ENCODE peak calls at places on chromosomes 5 and 9, in nine cellular contexts. L is KBM-7, E is uterus, O is MV-4-11, S is NCI-H82, M is right cardiac atrium, U is ELR, T is fibroblast of mammary gland, R is ecto neural progenitor cell. H is an unnamed sample.

GRCh38 chr5:135239461-135240282 is 159.4 kb downstream of the MACROH2A1 start:
- DNase-seq in L (no peak), E (peak), O (no peak), S (no peak), M (no peak), U (no peak), T (peak), R (peak), H (no peak)

GRCh38 chr5:68148096-68148495 is 67.5 kb upstream of the PIK3R1 start:
- DNase-seq in L (no peak), E (no peak), O (no peak), S (no peak), M (no peak), U (no peak), T (no peak), R (no peak), H (no peak)

GRCh38 chr5:151298063-151298462 is 5.5 kb downstream of the SLC36A3 start:
- DNase-seq in L (no peak), E (no peak), O (no peak), S (peak), M (no peak), U (peak), T (peak), R (no peak), H (no peak)

GRCh38 chr5:96927008-96927407 is 8.9 kb upstream of the LNPEP start:
- DNase-seq in L (no peak), E (no peak), O (no peak), S (no peak), M (no peak), U (no peak), T (peak), R (no peak), H (no peak)

GRCh38 chr5:89071941-89072331 is 189.0 kb upstream of the MEF2C start:
- DNase-seq in L (no peak), E (no peak), O (no peak), S (no peak), M (no peak), U (no peak), T (no peak), R (no peak), H (no peak)

GRCh38 chr5:122151640-122152039 is 22.3 kb downstream of the ZNF474 start:
- DNase-seq in L (no peak), E (no peak), O (no peak), S (no peak), M (no peak), U (peak), T (peak), R (no peak), H (no peak)

GRCh38 chr5:98905857-98906688 is 22.7 kb downstream of the CHD1 start:
- DNase-seq in L (peak), E (no peak), O (peak), S (peak), M (no peak), U (peak), T (peak), R (no peak), H (no peak)

GRCh38 chr5:114120166-114120565 is 241.7 kb upstream of the KCNN2 start:
- DNase-seq in L (no peak), E (no peak), O (no peak), S (peak), M (no peak), U (no peak), T (no peak), R (no peak), H (no peak)

GRCh38 chr5:100777680-100778281 is 125.3 kb downstream of the ST8SIA4 start:
- DNase-seq in L (peak), E (no peak), O (peak), S (no peak), M (no peak), U (peak), T (peak), R (no peak), H (no peak)

GRCh38 chr5:59143926-59144333 is 561.1 kb downstream of the RAB3C start:
- DNase-seq in L (no peak), E (no peak), O (no peak), S (peak), M (no peak), U (no peak), T (peak), R (no peak), H (no peak)

GRCh38 chr5:169435506-169436230 is 134.7 kb upstream of the SLIT3 start:
- DNase-seq in L (no peak), E (no peak), O (no peak), S (no peak), M (no peak), U (no peak), T (peak), R (no peak), H (no peak)

GRCh38 chr5:82165740-82166530 is 112.2 kb downstream of the RPS23 start:
- DNase-seq in L (peak), E (peak), O (peak), S (peak), M (peak), U (peak), T (peak), R (no peak), H (no peak)

GRCh38 chr5:37310360-37310759 is 60.5 kb downstream of the NUP155 start:
- DNase-seq in L (no peak), E (no peak), O (no peak), S (no peak), M (no peak), U (no peak), T (no peak), R (no peak), H (no peak)

GRCh38 chr5:81632679-81633078 is 118.2 kb downstream of the SSBP2 start:
- DNase-seq in L (no peak), E (no peak), O (no peak), S (no peak), M (no peak), U (no peak), T (no peak), R (no peak), H (no peak)

GRCh38 chr9:87381746-87382145 is 115.9 kb upstream of the DAPK1 start:
- DNase-seq in L (no peak), E (no peak), O (no peak), S (no peak), M (no peak), U (no peak), T (peak), R (no peak), H (no peak)

GRCh38 chr5:55456216-55456895 is 78.4 kb downstream of the PLPP1 start:
- DNase-seq in L (no peak), E (no peak), O (no peak), S (no peak), M (no peak), U (peak), T (peak), R (no peak), H (no peak)

GRCh38 chr9:94018628-94019027 is 63.5 kb upstream of the BARX1 start:
- DNase-seq in L (no peak), E (no peak), O (peak), S (peak), M (no peak), U (no peak), T (peak), R (no peak), H (no peak)

GRCh38 chr5:76657683-76658311 is 34.6 kb upstream of the F2RL2 start:
- DNase-seq in L (no peak), E (no peak), O (no peak), S (no peak), M (no peak), U (no peak), T (no peak), R (no peak), H (no peak)

GRCh38 chr9:87516931-87517300 is 19.2 kb downstream of the DAPK1 start:
- DNase-seq in L (peak), E (no peak), O (no peak), S (no peak), M (no peak), U (no peak), T (no peak), R (peak), H (no peak)

GRCh38 chr5:1138445-1139207 is 26.8 kb upstream of the SLC12A7 start:
- DNase-seq in L (no peak), E (no peak), O (no peak), S (no peak), M (no peak), U (no peak), T (no peak), R (no peak), H (no peak)

GRCh38 chr5:154732212-154732611 is 23.0 kb upstream of the LARP1 start:
- DNase-seq in L (no peak), E (no peak), O (no peak), S (no peak), M (no peak), U (peak), T (no peak), R (no peak), H (no peak)

GRCh38 chr5:149488645-149489306 is 62.5 kb downstream of the CSNK1A1 start:
- DNase-seq in L (no peak), E (no peak), O (no peak), S (no peak), M (no peak), U (peak), T (peak), R (no peak), H (no peak)

GRCh38 chr5:128905225-128906110 is 59.8 kb upstream of the SLC27A6 start:
- DNase-seq in L (peak), E (peak), O (peak), S (peak), M (no peak), U (peak), T (peak), R (no peak), H (no peak)

GRCh38 chr9:78786794-78787193 is 489.9 kb downstream of the PSAT1 start:
- DNase-seq in L (no peak), E (no peak), O (no peak), S (no peak), M (no peak), U (peak), T (no peak), R (no peak), H (no peak)

GRCh38 chr5:98050583-98050982 is 722.9 kb upstream of the RGMB start:
- DNase-seq in L (no peak), E (no peak), O (no peak), S (no peak), M (no peak), U (peak), T (peak), R (no peak), H (no peak)

GRCh38 chr5:84437673-84438315 is 53.1 kb upstream of the EDIL3 start:
- DNase-seq in L (no peak), E (no peak), O (no peak), S (no peak), M (no peak), U (peak), T (peak), R (no peak), H (no peak)

GRCh38 chr5:167440846-167441245 is 850.6 kb upstream of the WWC1 start:
- DNase-seq in L (no peak), E (no peak), O (no peak), S (peak), M (no peak), U (no peak), T (no peak), R (no peak), H (no peak)